ENCODE peak calls at places on chromosome 16, in ten cellular contexts. I, A, D, K, B, U, T, Q, V and N are unnamed samples.

GRCh38 chr16:66502020-66502913 is 47.7 kb downstream of the TK2 start:
- DNase-seq in T (no peak), Q (no peak), B (no peak), A (peak), D (peak), I (no peak), K (no peak), U (no peak), V (no peak), N (no peak)

GRCh38 chr16:10940501-10941079 is 1.7 kb downstream of the DEXI start:
- DNase-seq in Q (no peak), B (no peak), A (no peak), U (no peak), T (no peak), V (peak), I (no peak), D (no peak), K (no peak), N (no peak)

GRCh38 chr16:67703626-67704025 is 15.5 kb downstream of the GFOD2 start:
- DNase-seq in A (no peak), T (peak), Q (no peak), D (no peak), U (no peak), B (peak), V (no peak), I (no peak), K (no peak), N (no peak)

GRCh38 chr16:20610892-20611349 is 34.8 kb upstream of the ACSM2B start:
- DNase-seq in U (no peak), A (no peak), V (no peak), D (no peak), T (no peak), Q (no peak), K (no peak), I (no peak), B (no peak), N (no peak)

GRCh38 chr16:88830250-88830649 is 18.5 kb upstream of the APRT start:
- DNase-seq in D (no peak), I (no peak), Q (no peak), A (no peak), U (no peak), B (no peak), K (no peak), V (no peak), T (no peak), N (no peak)

GRCh38 chr16:57675752-57676623 is 7.9 kb downstream of the ADGRG3 start:
- DNase-seq in T (no peak), I (no peak), K (no peak), Q (no peak), V (no peak), A (no peak), D (no peak), U (no peak), B (no peak), N (no peak)

GRCh38 chr16:58035356-58036170 is 10.0 kb downstream of the MMP15 start:
- DNase-seq in I (peak), B (no peak), U (no peak), T (no peak), V (no peak), A (no peak), Q (no peak), K (no peak), D (no peak), N (no peak)

GRCh38 chr16:10895053-10895946 is 18.3 kb downstream of the CIITA start:
- DNase-seq in D (peak), U (peak), B (peak), K (no peak), A (peak), I (no peak), Q (peak), T (no peak), V (no peak), N (peak)

GRCh38 chr16:72172105-72173034 is at the start of gene PMFBP1:
- DNase-seq in K (peak), V (peak), I (no peak), Q (no peak), T (peak), A (peak), U (no peak), D (peak), B (peak), N (no peak)

GRCh38 chr16:5639531-5639930 is 541.9 kb upstream of the EEF2KMT start:
- DNase-seq in U (no peak), T (no peak), V (no peak), K (no peak), B (no peak), Q (no peak), D (no peak), A (no peak), I (no peak), N (no peak)

GRCh38 chr16:66203476-66203875 is 163.0 kb upstream of the CDH5 start:
- DNase-seq in K (no peak), T (no peak), I (no peak), U (no peak), B (no peak), A (no peak), Q (no peak), V (no peak), D (no peak), N (no peak)

GRCh38 chr16:10965440-10966039 is 21.2 kb downstream of the CLEC16A start:
- DNase-seq in I (no peak), U (no peak), D (no peak), B (no peak), Q (no peak), K (no peak), A (no peak), V (no peak), T (peak), N (no peak)

GRCh38 chr16:65178151-65178550 is 56.3 kb upstream of the CDH11 start:
- DNase-seq in V (no peak), B (no peak), A (no peak), K (no peak), U (no peak), T (no peak), D (peak), I (no peak), Q (no peak), N (no peak)

GRCh38 chr16:71919033-71919432 is 23.7 kb downstream of the IST1 start:
- DNase-seq in U (no peak), A (no peak), T (no peak), Q (no peak), B (no peak), I (no peak), D (no peak), V (no peak), K (no peak), N (no peak)

GRCh38 chr16:88649924-88650748 is 717 bp downstream of the CYBA start:
- DNase-seq in I (peak), V (no peak), U (no peak), K (no peak), D (peak), B (peak), T (peak), Q (no peak), A (no peak), N (no peak)

GRCh38 chr16:88703486-88704309 is 2.5 kb downstream of the RNF166 start:
- DNase-seq in T (peak), D (no peak), Q (no peak), A (no peak), I (no peak), B (peak), V (peak), K (no peak), U (no peak), N (no peak)

GRCh38 chr16:89042711-89043551 is 50.7 kb upstream of the ACSF3 start:
- DNase-seq in T (no peak), I (no peak), V (no peak), U (no peak), Q (no peak), B (no peak), D (no peak), A (no peak), K (no peak), N (no peak)

GRCh38 chr16:48383877-48384304 is 1.3 kb downstream of the SIAH1 start:
- DNase-seq in Q (no peak), V (peak), B (peak), T (no peak), K (no peak), U (no peak), I (peak), D (peak), A (peak), N (no peak)

GRCh38 chr16:14337303-14338191 is 266.4 kb downstream of the MRTFB start:
- DNase-seq in A (no peak), K (no peak), D (no peak), I (no peak), B (no peak), T (no peak), U (no peak), Q (no peak), V (no peak), N (no peak)

GRCh38 chr16:19783363-19783762 is 65.3 kb downstream of the IQCK start:
- DNase-seq in K (no peak), Q (no peak), U (no peak), V (peak), I (no peak), B (no peak), D (no peak), A (no peak), T (no peak), N (no peak)

GRCh38 chr16:78800535-78800934 is 701.1 kb downstream of the WWOX start:
- DNase-seq in V (no peak), B (no peak), U (no peak), K (no peak), I (no peak), Q (no peak), T (no peak), A (no peak), D (no peak), N (no peak)

GRCh38 chr16:75053791-75054555 is 55.1 kb downstream of the ZNRF1 start:
- DNase-seq in D (no peak), K (no peak), Q (no peak), U (no peak), I (no peak), B (no peak), V (peak), A (no peak), T (no peak), N (no peak)